ENCODE peak calls at places on chromosome 3, in five cellular contexts. One of them, this sample, is unnamed.

GRCh38 chr3:9183011-9183410 is 66.4 kb downstream of the SRGAP3 start:
- DNase-seq in H1: no peak
- DNase-seq in H9: no peak
- DNase-seq in IMR-90: no peak
- DNase-seq in neuronal stem cell: no peak
- DNase-seq in this sample: no peak

GRCh38 chr3:69499899-69500316 is 114.0 kb upstream of the FRMD4B start:
- DNase-seq in H9: no peak
- DNase-seq in H1: no peak
- DNase-seq in IMR-90: no peak
- DNase-seq in neuronal stem cell: no peak
- DNase-seq in this sample: no peak

GRCh38 chr3:173463250-173463649 is 65.7 kb downstream of the NLGN1 start:
- DNase-seq in neuronal stem cell: no peak
- DNase-seq in H1: no peak
- DNase-seq in IMR-90: no peak
- DNase-seq in H9: no peak
- DNase-seq in this sample: no peak

GRCh38 chr3:52245322-52246263 is at the start of gene PPM1M:
- DNase-seq in H1: peak; percentile 83
- DNase-seq in IMR-90: peak; percentile 31
- DNase-seq in H9: peak; percentile 73
- DNase-seq in neuronal stem cell: peak; percentile 45
- DNase-seq in this sample: peak; percentile 82

GRCh38 chr3:136952292-136952691 is 5.5 kb upstream of the IL20RB start:
- DNase-seq in neuronal stem cell: no peak
- DNase-seq in H1: no peak
- DNase-seq in IMR-90: peak; percentile 80
- DNase-seq in H9: no peak
- DNase-seq in this sample: peak; percentile 36

GRCh38 chr3:110254591-110254990 is 817.0 kb upstream of the NECTIN3 start:
- DNase-seq in H9: no peak
- DNase-seq in H1: no peak
- DNase-seq in neuronal stem cell: no peak
- DNase-seq in IMR-90: no peak
- DNase-seq in this sample: no peak

GRCh38 chr3:126982125-126982521 is 792 bp upstream of the PLXNA1 start:
- DNase-seq in neuronal stem cell: no peak
- DNase-seq in H9: peak; percentile 78
- DNase-seq in H1: no peak
- DNase-seq in IMR-90: peak; percentile 27
- DNase-seq in this sample: peak; percentile 53

GRCh38 chr3:103083848-103084631 is 649.2 kb downstream of the ZPLD1 start:
- DNase-seq in H1: no peak
- DNase-seq in IMR-90: no peak
- DNase-seq in neuronal stem cell: no peak
- DNase-seq in H9: no peak
- DNase-seq in this sample: no peak

GRCh38 chr3:188369526-188369925 is 215.6 kb downstream of the LPP start:
- DNase-seq in H9: no peak
- DNase-seq in IMR-90: no peak
- DNase-seq in neuronal stem cell: no peak
- DNase-seq in H1: no peak
- DNase-seq in this sample: no peak

GRCh38 chr3:100020876-100021644 is 93.2 kb downstream of the FILIP1L start:
- DNase-seq in neuronal stem cell: no peak
- DNase-seq in H1: no peak
- DNase-seq in IMR-90: no peak
- DNase-seq in H9: no peak
- DNase-seq in this sample: no peak

GRCh38 chr3:175288616-175289015 is 429.5 kb downstream of the NAALADL2 start:
- DNase-seq in neuronal stem cell: no peak
- DNase-seq in H9: no peak
- DNase-seq in H1: no peak
- DNase-seq in IMR-90: peak; percentile 47
- DNase-seq in this sample: no peak

GRCh38 chr3:18559323-18559972 is 134.3 kb upstream of the SATB1 start:
- DNase-seq in neuronal stem cell: peak; percentile 40
- DNase-seq in H9: peak; percentile 71
- DNase-seq in H1: peak; percentile 52
- DNase-seq in IMR-90: no peak
- DNase-seq in this sample: peak; percentile 90

GRCh38 chr3:8509961-8510360 is 8.3 kb downstream of the LMCD1 start:
- DNase-seq in IMR-90: peak; percentile 98
- DNase-seq in H1: no peak
- DNase-seq in neuronal stem cell: no peak
- DNase-seq in H9: no peak
- DNase-seq in this sample: no peak

GRCh38 chr3:72678892-72679291 is 169.4 kb downstream of the SHQ1 start:
- DNase-seq in neuronal stem cell: no peak
- DNase-seq in IMR-90: no peak
- DNase-seq in H1: no peak
- DNase-seq in H9: no peak
- DNase-seq in this sample: no peak

GRCh38 chr3:103048371-103048722 is 613.5 kb downstream of the ZPLD1 start:
- DNase-seq in H1: no peak
- DNase-seq in neuronal stem cell: no peak
- DNase-seq in IMR-90: no peak
- DNase-seq in H9: no peak
- DNase-seq in this sample: no peak

GRCh38 chr3:151400341-151400740 is 15.8 kb upstream of the P2RY12 start:
- DNase-seq in neuronal stem cell: no peak
- DNase-seq in IMR-90: no peak
- DNase-seq in H9: no peak
- DNase-seq in H1: no peak
- DNase-seq in this sample: no peak

GRCh38 chr3:197001972-197002700 is 27.5 kb downstream of the MELTF start:
- DNase-seq in IMR-90: no peak
- DNase-seq in neuronal stem cell: no peak
- DNase-seq in H1: no peak
- DNase-seq in H9: peak; percentile 40
- DNase-seq in this sample: no peak

GRCh38 chr3:141407043-141407442 is 38.7 kb downstream of the ZBTB38 start:
- DNase-seq in neuronal stem cell: no peak
- DNase-seq in H1: no peak
- DNase-seq in H9: no peak
- DNase-seq in IMR-90: peak; percentile 100
- DNase-seq in this sample: no peak

GRCh38 chr3:13049400-13049799 is 23.8 kb downstream of the IQSEC1 start:
- DNase-seq in neuronal stem cell: no peak
- DNase-seq in IMR-90: no peak
- DNase-seq in H1: no peak
- DNase-seq in H9: no peak
- DNase-seq in this sample: no peak

GRCh38 chr3:113532698-113533533 is 561 bp downstream of the SIDT1 start:
- DNase-seq in H1: peak; percentile 61
- DNase-seq in H9: peak; percentile 44
- DNase-seq in neuronal stem cell: peak; percentile 39
- DNase-seq in IMR-90: no peak
- DNase-seq in this sample: peak; percentile 26

GRCh38 chr3:98690876-98691275 is 72.3 kb upstream of the ST3GAL6 start:
- DNase-seq in IMR-90: peak; percentile 21
- DNase-seq in H9: no peak
- DNase-seq in neuronal stem cell: no peak
- DNase-seq in H1: no peak
- DNase-seq in this sample: no peak

DNA sequence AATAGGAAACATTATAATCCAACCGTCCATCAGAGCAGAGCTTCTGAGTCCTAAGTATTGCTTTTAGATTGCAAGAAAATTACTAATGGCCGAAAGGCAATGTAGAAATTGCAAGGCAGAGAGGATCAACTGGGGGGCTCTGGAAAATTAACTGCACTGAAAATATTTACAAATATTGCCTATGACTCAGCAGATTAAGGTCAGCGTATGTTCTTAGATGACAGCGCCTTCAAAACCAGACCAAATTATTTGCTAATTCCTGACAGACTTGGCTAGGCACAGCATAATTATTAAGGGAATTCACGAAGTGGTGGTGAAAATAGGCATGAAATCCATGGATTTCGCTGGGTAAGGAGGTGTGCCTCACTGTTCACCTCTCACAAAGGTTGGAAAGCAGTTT is 947.7 kb downstream of the TUSC7 start:
- DNase-seq in H9: no peak
- DNase-seq in neuronal stem cell: no peak
- DNase-seq in H1: no peak
- DNase-seq in IMR-90: no peak
- DNase-seq in this sample: no peak
- H3K23ac ChIP-seq in H9: no peak overlapping the region
- H3K23ac ChIP-seq in neuronal stem cell: no peak overlapping the region
- H3K23ac ChIP-seq in H1: no peak overlapping the region
- H3K23ac ChIP-seq in IMR-90: no peak overlapping the region
- H3K23ac ChIP-seq in this sample: no peak overlapping the region

GRCh38 chr3:111808439-111808838 is 50.6 kb upstream of the PHLDB2 start:
- DNase-seq in IMR-90: peak; percentile 27
- DNase-seq in H1: no peak
- DNase-seq in neuronal stem cell: no peak
- DNase-seq in H9: no peak
- DNase-seq in this sample: no peak
- H2BK5ac ChIP-seq in IMR-90: no peak overlapping the region
- H2BK5ac ChIP-seq in H1: no peak overlapping the region
- H2BK5ac ChIP-seq in neuronal stem cell: no peak overlapping the region
- H2BK5ac ChIP-seq in H9: no peak overlapping the region
- H2BK5ac ChIP-seq in this sample: no peak overlapping the region

DNA sequence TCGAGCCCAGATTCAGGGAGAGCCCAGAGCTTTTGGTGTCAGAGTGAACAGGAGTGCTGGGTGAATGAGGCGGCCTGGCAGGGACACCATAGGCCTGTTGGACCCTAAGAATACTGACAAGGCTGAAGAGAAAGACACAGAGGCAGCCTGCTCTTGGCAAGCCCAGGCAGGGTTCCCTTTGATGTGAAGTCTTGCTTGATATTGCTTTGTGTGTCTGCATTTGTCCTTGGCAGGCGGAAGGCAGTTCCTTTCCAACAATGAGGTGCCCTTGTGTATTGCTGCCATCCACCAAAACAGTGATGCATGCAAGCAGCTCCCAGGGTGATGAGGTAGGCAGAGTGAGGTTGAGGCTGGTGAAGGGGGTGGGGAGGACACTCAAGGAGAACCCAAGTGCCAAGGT is 152.7 kb upstream of the TSC22D2 start:
- DNase-seq in neuronal stem cell: no peak
- DNase-seq in IMR-90: no peak
- DNase-seq in H1: no peak
- DNase-seq in H9: no peak
- DNase-seq in this sample: no peak
- H3K23ac ChIP-seq in neuronal stem cell: no peak overlapping the region
- H3K23ac ChIP-seq in IMR-90: peak overlapping the region; percentile 44
- H3K23ac ChIP-seq in H1: no peak overlapping the region
- H3K23ac ChIP-seq in H9: no peak overlapping the region
- H3K23ac ChIP-seq in this sample: no peak overlapping the region

DNA sequence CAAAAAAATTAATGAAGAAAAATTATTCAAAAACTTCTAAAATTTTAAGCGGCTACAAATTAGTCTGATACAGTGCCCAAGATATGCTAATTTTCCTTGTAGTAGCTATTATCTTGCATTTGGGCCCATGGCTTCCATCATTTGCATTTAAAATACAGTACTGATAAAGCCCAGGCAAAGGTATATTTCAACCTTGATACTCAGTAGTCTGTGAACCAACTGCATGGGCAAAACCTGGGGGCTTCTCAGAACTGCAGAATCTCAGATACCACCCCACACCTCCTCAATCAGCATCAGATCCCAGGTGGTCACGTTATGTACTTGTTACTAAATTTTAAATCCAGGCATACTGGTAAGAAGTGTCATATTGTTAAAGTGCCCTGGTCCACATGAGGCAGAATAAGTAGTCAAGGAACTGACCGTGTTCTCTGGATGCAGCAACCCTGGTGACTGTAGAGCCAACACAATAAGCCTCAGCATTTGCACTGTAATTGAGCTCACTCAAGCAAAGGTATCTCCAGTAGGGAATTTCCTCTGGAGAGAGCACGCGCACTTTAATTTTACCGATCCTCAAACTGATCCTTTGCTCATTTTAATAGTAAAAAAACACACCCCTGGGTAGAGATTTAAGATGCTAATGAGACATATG is 31.9 kb downstream of the ZNF385D start:
- DNase-seq in neuronal stem cell: no peak
- DNase-seq in H9: no peak
- DNase-seq in IMR-90: no peak
- DNase-seq in H1: no peak
- DNase-seq in this sample: no peak
- H2BK5ac ChIP-seq in neuronal stem cell: no peak overlapping the region
- H2BK5ac ChIP-seq in H9: no peak overlapping the region
- H2BK5ac ChIP-seq in IMR-90: no peak overlapping the region
- H2BK5ac ChIP-seq in H1: peak overlapping the region; percentile 6
- H2BK5ac ChIP-seq in this sample: no peak overlapping the region

DNA sequence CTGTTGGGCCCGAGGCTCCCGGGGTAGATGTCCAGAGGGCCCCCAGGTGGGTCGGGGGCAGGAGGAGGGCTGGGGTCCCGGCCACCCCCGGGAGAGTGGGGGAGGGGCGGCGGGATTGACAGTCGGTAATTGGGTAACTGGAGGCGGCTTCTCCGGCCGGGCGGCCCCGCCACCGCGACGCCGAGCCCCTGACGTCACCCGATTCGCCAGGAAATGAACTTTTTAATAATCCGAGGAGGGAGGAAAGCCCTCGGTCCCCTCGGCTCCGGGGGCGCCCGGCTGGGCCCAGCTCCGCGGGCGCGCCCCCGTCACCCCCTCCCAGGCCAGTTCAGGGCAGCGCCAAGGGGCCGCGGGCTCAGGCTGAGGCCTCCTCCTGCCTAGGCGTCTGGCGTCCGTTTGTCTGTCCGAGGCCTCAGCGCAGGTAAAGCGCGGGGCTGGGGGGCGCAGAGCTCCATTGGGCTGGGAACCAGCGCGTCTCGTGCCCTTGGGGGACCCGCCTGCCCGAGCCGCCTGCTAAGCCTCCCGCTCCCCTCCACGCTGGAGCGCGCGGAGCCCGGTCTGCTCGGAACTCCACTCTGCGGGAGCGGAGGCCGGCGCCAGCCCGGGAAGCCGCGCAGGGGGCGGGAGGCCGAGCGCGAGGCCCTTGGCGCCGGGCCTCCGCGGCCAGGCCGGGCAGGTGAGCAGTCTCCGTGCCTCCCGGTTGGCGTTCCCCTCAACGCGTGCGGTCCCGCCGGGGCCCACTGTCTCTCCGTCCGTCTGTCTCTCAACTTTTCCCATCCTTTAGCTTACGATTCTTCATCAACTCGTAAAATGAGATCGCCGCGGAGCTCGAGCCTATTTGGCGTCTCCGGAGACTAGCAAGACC is 3.8 kb downstream of the GATA2 start:
- DNase-seq in neuronal stem cell: no peak
- DNase-seq in H9: peak; percentile 52
- DNase-seq in H1: peak; percentile 79
- DNase-seq in IMR-90: no peak
- DNase-seq in this sample: peak; percentile 79
- H3K23ac ChIP-seq in neuronal stem cell: no peak overlapping the region
- H3K23ac ChIP-seq in H9: no peak overlapping the region
- H3K23ac ChIP-seq in H1: no peak overlapping the region
- H3K23ac ChIP-seq in IMR-90: peak overlapping the region; percentile 76
- H3K23ac ChIP-seq in this sample: peak overlapping the region; percentile 87

GRCh38 chr3:14988988-14989394 is 41.6 kb downstream of the NR2C2 start:
- DNase-seq in IMR-90: no peak
- DNase-seq in neuronal stem cell: no peak
- DNase-seq in H9: peak; percentile 70
- DNase-seq in H1: no peak
- DNase-seq in this sample: peak; percentile 92
- H2BK5ac ChIP-seq in IMR-90: no peak overlapping the region
- H2BK5ac ChIP-seq in neuronal stem cell: no peak overlapping the region
- H2BK5ac ChIP-seq in H9: no peak overlapping the region
- H2BK5ac ChIP-seq in H1: no peak overlapping the region
- H2BK5ac ChIP-seq in this sample: no peak overlapping the region

This sample was measured in mesendoderm.